ENCODE peak calls at places on chromosomes 3 and 15, in six cellular contexts. L is M059J; W is MCF 10A; Y is HTR-8/SVneo; U is CD8-positive, alpha-beta memory T cell; E is RCC 7860. S is an unnamed sample.

GRCh38 chr3:151581046-151581445 is 120.2 kb upstream of the IGSF10 start:
- DNase-seq in L (peak), Y (no peak), U (no peak), E (no peak), W (no peak), S (no peak)

GRCh38 chr15:85094685-85095084 is 113.0 kb downstream of the PDE8A start:
- DNase-seq in U (no peak), W (peak), Y (peak), E (peak), L (peak), S (no peak)

GRCh38 chr15:41493205-41493901 is at the start of gene ITPKA:
- DNase-seq in Y (peak), U (peak), W (peak), E (peak), L (peak), S (peak)

GRCh38 chr3:127069814-127070440 is 87.0 kb downstream of the PLXNA1 start:
- DNase-seq in Y (no peak), W (no peak), L (no peak), E (no peak), U (no peak), S (no peak)

GRCh38 chr3:128993461-128994172 is at the start of gene CFAP92:
- DNase-seq in Y (peak), W (peak), L (peak), U (peak), E (no peak), S (peak)

GRCh38 chr15:79853492-79854328 is 43.1 kb downstream of the MTHFS start:
- DNase-seq in U (peak), L (peak), W (peak), E (peak), Y (peak), S (peak)

GRCh38 chr15:89068325-89068784 is 19.9 kb upstream of the ABHD2 start:
- DNase-seq in L (peak), Y (peak), W (peak), E (peak), U (no peak), S (no peak)

GRCh38 chr3:54733079-54733478 is 194.8 kb downstream of the LRTM1 start:
- DNase-seq in W (no peak), U (no peak), L (no peak), Y (no peak), E (no peak), S (no peak)

GRCh38 chr3:111874177-111874820 is 15.2 kb downstream of the PHLDB2 start:
- DNase-seq in U (no peak), W (peak), L (peak), E (peak), Y (no peak), S (no peak)

GRCh38 chr3:39150170-39150802 is 3.1 kb downstream of the CSRNP1 start:
- DNase-seq in U (no peak), Y (no peak), E (no peak), L (no peak), W (no peak), S (no peak)

GRCh38 chr15:70142322-70143191 is 44.8 kb upstream of the TLE3 start:
- DNase-seq in E (peak), Y (peak), U (no peak), L (peak), W (no peak), S (no peak)

GRCh38 chr3:175270199-175270837 is 411.2 kb downstream of the NAALADL2 start:
- DNase-seq in W (peak), U (no peak), Y (peak), L (peak), E (no peak), S (no peak)

GRCh38 chr3:73787620-73788019 is 162.9 kb upstream of the PDZRN3 start:
- DNase-seq in Y (no peak), L (no peak), E (peak), W (no peak), U (no peak), S (no peak)

GRCh38 chr3:134810850-134811249 is 15.8 kb downstream of the EPHB1 start:
- DNase-seq in Y (no peak), W (no peak), L (no peak), E (no peak), U (no peak), S (no peak)

GRCh38 chr3:153927107-153927506 is 194.1 kb upstream of the ARHGEF26 start:
- DNase-seq in W (peak), Y (peak), U (no peak), E (peak), L (peak), S (no peak)

GRCh38 chr15:90763700-90764099 is 46.6 kb downstream of the BLM start:
- DNase-seq in Y (no peak), U (no peak), L (no peak), E (peak), W (no peak), S (no peak)

GRCh38 chr15:85603160-85603559 is 191.6 kb downstream of the KLHL25 start:
- DNase-seq in Y (no peak), U (no peak), L (no peak), W (no peak), E (no peak), S (no peak)

GRCh38 chr3:57065588-57065987 is 5.1 kb downstream of the SPATA12 start:
- DNase-seq in Y (no peak), W (no peak), E (peak), U (no peak), L (peak), S (no peak)

GRCh38 chr3:131004603-131005002 is 22.0 kb downstream of the ASTE1 start:
- DNase-seq in E (no peak), Y (no peak), L (no peak), W (no peak), U (no peak), S (no peak)

GRCh38 chr3:136078421-136079364 is 113.2 kb downstream of the PPP2R3A start:
- DNase-seq in W (peak), E (peak), Y (peak), L (peak), U (no peak), S (no peak)

GRCh38 chr3:168096210-168096795 is 579 bp upstream of the GOLIM4 start:
- DNase-seq in E (peak), L (peak), Y (peak), W (peak), U (no peak), S (no peak)

GRCh38 chr15:60000113-60000823 is 3.8 kb upstream of the FOXB1 start:
- DNase-seq in L (peak), Y (no peak), E (no peak), W (peak), U (no peak), S (no peak)

GRCh38 chr3:131217296-131217741 is 164.3 kb upstream of the NUDT16 start:
- DNase-seq in L (peak), W (peak), U (no peak), Y (no peak), E (peak), S (no peak)

GRCh38 chr3:162217603-162218002 is 721.0 kb downstream of the OTOL1 start:
- DNase-seq in U (no peak), W (no peak), Y (no peak), E (no peak), L (no peak), S (no peak)

GRCh38 chr3:37806505-37807291 is 55.0 kb upstream of the CTDSPL start:
- DNase-seq in E (no peak), U (no peak), L (no peak), W (no peak), Y (no peak), S (no peak)

GRCh38 chr3:124532071-124532470 is 198.2 kb upstream of the UMPS start:
- DNase-seq in U (no peak), Y (no peak), W (no peak), E (no peak), L (peak), S (no peak)

GRCh38 chr3:178772746-178773145 is 236.5 kb downstream of the KCNMB2 start:
- DNase-seq in E (no peak), W (no peak), Y (no peak), U (no peak), L (no peak), S (no peak)

GRCh38 chr3:23942546-23942945 is 2.5 kb upstream of the NR1D2 start:
- DNase-seq in Y (no peak), E (no peak), L (no peak), U (no peak), W (no peak), S (no peak)

GRCh38 chr3:12970684-12971083 is 102.5 kb downstream of the IQSEC1 start:
- DNase-seq in L (no peak), U (no peak), Y (no peak), W (no peak), E (no peak), S (no peak)

GRCh38 chr3:144237351-144237750 is 265.7 kb downstream of the DIPK2A start:
- DNase-seq in L (no peak), Y (no peak), W (no peak), E (no peak), U (no peak), S (no peak)

GRCh38 chr3:3853584-3853983 is 54.4 kb downstream of the LRRN1 start:
- DNase-seq in U (no peak), W (no peak), Y (no peak), E (no peak), L (no peak), S (no peak)

GRCh38 chr3:107710851-107711250 is 188.1 kb downstream of the BBX start:
- DNase-seq in U (no peak), W (peak), E (no peak), Y (peak), L (peak), S (no peak)

GRCh38 chr15:69730281-69731235 is 277.9 kb downstream of the RPLP1 start:
- DNase-seq in Y (no peak), L (no peak), W (no peak), U (no peak), E (no peak), S (no peak)

S was measured in T-helper 9 cell.